ENCODE peak calls at places on chromosomes 13 and 19, in nine cellular contexts. One of them, this sample, is unnamed.

GRCh38 chr13:77289844-77290243 is 37.0 kb downstream of the MYCBP2 start:
- DNase-seq in neural crest cell: no peak
- DNase-seq in osteoblast: no peak
- DNase-seq in activated T-cell treated with anti-CD3 and anti-CD28 coated beads, Interleukin-2, amount 50 U/mL, for 72 hours: no peak
- DNase-seq in NCI-H226: no peak
- DNase-seq in germinal center: no peak
- DNase-seq in LNCaP clone FGC: no peak
- DNase-seq in astrocyte: no peak
- DNase-seq in NCI-H1436: no peak
- DNase-seq in this sample: no peak

GRCh38 chr13:110108348-110109139 is 198.4 kb downstream of the COL4A1 start:
- DNase-seq in neural crest cell: peak; percentile 51
- DNase-seq in osteoblast: peak; percentile 97
- DNase-seq in activated T-cell treated with anti-CD3 and anti-CD28 coated beads, Interleukin-2, amount 50 U/mL, for 72 hours: no peak
- DNase-seq in NCI-H226: peak; percentile 77
- DNase-seq in germinal center: no peak
- DNase-seq in LNCaP clone FGC: peak; percentile 52
- DNase-seq in astrocyte: peak; percentile 78
- DNase-seq in NCI-H1436: peak; percentile 29
- DNase-seq in this sample: peak; percentile 72

GRCh38 chr13:90746230-90746629 is 601.3 kb upstream of the MIR17HG start:
- DNase-seq in neural crest cell: no peak
- DNase-seq in osteoblast: no peak
- DNase-seq in activated T-cell treated with anti-CD3 and anti-CD28 coated beads, Interleukin-2, amount 50 U/mL, for 72 hours: no peak
- DNase-seq in NCI-H226: no peak
- DNase-seq in germinal center: no peak
- DNase-seq in LNCaP clone FGC: no peak
- DNase-seq in astrocyte: no peak
- DNase-seq in NCI-H1436: no peak
- DNase-seq in this sample: no peak

GRCh38 chr13:100088648-100089601 is at the start of gene PCCA:
- DNase-seq in neural crest cell: peak; percentile 98
- DNase-seq in osteoblast: peak; percentile 99
- DNase-seq in activated T-cell treated with anti-CD3 and anti-CD28 coated beads, Interleukin-2, amount 50 U/mL, for 72 hours: peak; percentile 89
- DNase-seq in NCI-H226: peak; percentile 92
- DNase-seq in germinal center: peak; percentile 80
- DNase-seq in LNCaP clone FGC: peak; percentile 61
- DNase-seq in astrocyte: peak; percentile 85
- DNase-seq in NCI-H1436: peak; percentile 74
- DNase-seq in this sample: peak; percentile 79

GRCh38 chr13:98820744-98821371 is 68.4 kb upstream of the SLC15A1 start:
- DNase-seq in neural crest cell: no peak
- DNase-seq in osteoblast: no peak
- DNase-seq in activated T-cell treated with anti-CD3 and anti-CD28 coated beads, Interleukin-2, amount 50 U/mL, for 72 hours: no peak
- DNase-seq in NCI-H226: no peak
- DNase-seq in germinal center: no peak
- DNase-seq in LNCaP clone FGC: no peak
- DNase-seq in astrocyte: no peak
- DNase-seq in NCI-H1436: no peak
- DNase-seq in this sample: no peak

GRCh38 chr19:6091771-6092291 is 18.5 kb downstream of the RFX2 start:
- DNase-seq in neural crest cell: no peak
- DNase-seq in osteoblast: no peak
- DNase-seq in activated T-cell treated with anti-CD3 and anti-CD28 coated beads, Interleukin-2, amount 50 U/mL, for 72 hours: no peak
- DNase-seq in NCI-H226: no peak
- DNase-seq in germinal center: no peak
- DNase-seq in LNCaP clone FGC: no peak
- DNase-seq in astrocyte: peak; percentile 63
- DNase-seq in NCI-H1436: no peak
- DNase-seq in this sample: no peak

GRCh38 chr13:77896977-77897376 is 21.7 kb downstream of the EDNRB start:
- DNase-seq in neural crest cell: no peak
- DNase-seq in osteoblast: no peak
- DNase-seq in activated T-cell treated with anti-CD3 and anti-CD28 coated beads, Interleukin-2, amount 50 U/mL, for 72 hours: no peak
- DNase-seq in NCI-H226: no peak
- DNase-seq in germinal center: no peak
- DNase-seq in LNCaP clone FGC: peak; percentile 26
- DNase-seq in astrocyte: no peak
- DNase-seq in NCI-H1436: no peak
- DNase-seq in this sample: no peak

GRCh38 chr19:9912551-9913236 is 23.6 kb downstream of the OLFM2 start:
- DNase-seq in neural crest cell: no peak
- DNase-seq in osteoblast: peak; percentile 67
- DNase-seq in activated T-cell treated with anti-CD3 and anti-CD28 coated beads, Interleukin-2, amount 50 U/mL, for 72 hours: no peak
- DNase-seq in NCI-H226: no peak
- DNase-seq in germinal center: no peak
- DNase-seq in LNCaP clone FGC: no peak
- DNase-seq in astrocyte: no peak
- DNase-seq in NCI-H1436: no peak
- DNase-seq in this sample: no peak

GRCh38 chr13:70380809-70381208 is 272.6 kb upstream of the KLHL1 start:
- DNase-seq in neural crest cell: no peak
- DNase-seq in osteoblast: no peak
- DNase-seq in activated T-cell treated with anti-CD3 and anti-CD28 coated beads, Interleukin-2, amount 50 U/mL, for 72 hours: no peak
- DNase-seq in NCI-H226: no peak
- DNase-seq in germinal center: no peak
- DNase-seq in LNCaP clone FGC: peak; percentile 83
- DNase-seq in astrocyte: no peak
- DNase-seq in NCI-H1436: no peak
- DNase-seq in this sample: no peak

GRCh38 chr19:1467512-1468273 is 11.3 kb downstream of the C19orf25 start:
- DNase-seq in neural crest cell: no peak
- DNase-seq in osteoblast: no peak
- DNase-seq in activated T-cell treated with anti-CD3 and anti-CD28 coated beads, Interleukin-2, amount 50 U/mL, for 72 hours: no peak
- DNase-seq in NCI-H226: no peak
- DNase-seq in germinal center: no peak
- DNase-seq in LNCaP clone FGC: no peak
- DNase-seq in astrocyte: no peak
- DNase-seq in NCI-H1436: no peak
- DNase-seq in this sample: no peak

GRCh38 chr19:36528921-36529518 is 949 bp upstream of the ZNF260 start:
- DNase-seq in neural crest cell: no peak
- DNase-seq in osteoblast: peak; percentile 63
- DNase-seq in activated T-cell treated with anti-CD3 and anti-CD28 coated beads, Interleukin-2, amount 50 U/mL, for 72 hours: peak; percentile 54
- DNase-seq in NCI-H226: no peak
- DNase-seq in germinal center: peak; percentile 16
- DNase-seq in LNCaP clone FGC: no peak
- DNase-seq in astrocyte: no peak
- DNase-seq in NCI-H1436: no peak
- DNase-seq in this sample: no peak

GRCh38 chr19:33302175-33302973 is at the start of gene CEBPA:
- DNase-seq in neural crest cell: peak; percentile 72
- DNase-seq in osteoblast: peak; percentile 99
- DNase-seq in activated T-cell treated with anti-CD3 and anti-CD28 coated beads, Interleukin-2, amount 50 U/mL, for 72 hours: peak; percentile 75
- DNase-seq in NCI-H226: peak; percentile 74
- DNase-seq in germinal center: peak; percentile 70
- DNase-seq in LNCaP clone FGC: peak; percentile 63
- DNase-seq in astrocyte: peak; percentile 55
- DNase-seq in NCI-H1436: peak; percentile 48
- DNase-seq in this sample: peak; percentile 35

GRCh38 chr13:79404985-79405384 is 1.1 kb downstream of the RBM26 start:
- DNase-seq in neural crest cell: no peak
- DNase-seq in osteoblast: no peak
- DNase-seq in activated T-cell treated with anti-CD3 and anti-CD28 coated beads, Interleukin-2, amount 50 U/mL, for 72 hours: no peak
- DNase-seq in NCI-H226: no peak
- DNase-seq in germinal center: no peak
- DNase-seq in LNCaP clone FGC: no peak
- DNase-seq in astrocyte: no peak
- DNase-seq in NCI-H1436: no peak
- DNase-seq in this sample: no peak

GRCh38 chr13:35855531-35856019 is 275.6 kb downstream of the DCLK1 start:
- DNase-seq in neural crest cell: no peak
- DNase-seq in osteoblast: no peak
- DNase-seq in activated T-cell treated with anti-CD3 and anti-CD28 coated beads, Interleukin-2, amount 50 U/mL, for 72 hours: peak; percentile 4
- DNase-seq in NCI-H226: no peak
- DNase-seq in germinal center: no peak
- DNase-seq in LNCaP clone FGC: no peak
- DNase-seq in astrocyte: peak; percentile 58
- DNase-seq in NCI-H1436: peak; percentile 30
- DNase-seq in this sample: peak; percentile 86

GRCh38 chr13:91280806-91281205 is 66.7 kb upstream of the MIR17HG start:
- DNase-seq in neural crest cell: no peak
- DNase-seq in osteoblast: no peak
- DNase-seq in activated T-cell treated with anti-CD3 and anti-CD28 coated beads, Interleukin-2, amount 50 U/mL, for 72 hours: no peak
- DNase-seq in NCI-H226: peak; percentile 28
- DNase-seq in germinal center: no peak
- DNase-seq in LNCaP clone FGC: peak; percentile 28
- DNase-seq in astrocyte: no peak
- DNase-seq in NCI-H1436: no peak
- DNase-seq in this sample: peak; percentile 17

GRCh38 chr13:109857325-109857724 is 70.9 kb upstream of the IRS2 start:
- DNase-seq in neural crest cell: no peak
- DNase-seq in osteoblast: no peak
- DNase-seq in activated T-cell treated with anti-CD3 and anti-CD28 coated beads, Interleukin-2, amount 50 U/mL, for 72 hours: no peak
- DNase-seq in NCI-H226: no peak
- DNase-seq in germinal center: no peak
- DNase-seq in LNCaP clone FGC: no peak
- DNase-seq in astrocyte: no peak
- DNase-seq in NCI-H1436: no peak
- DNase-seq in this sample: no peak

GRCh38 chr13:89755729-89756492 is 1591.6 kb upstream of the MIR17HG start:
- DNase-seq in neural crest cell: no peak
- DNase-seq in osteoblast: no peak
- DNase-seq in activated T-cell treated with anti-CD3 and anti-CD28 coated beads, Interleukin-2, amount 50 U/mL, for 72 hours: no peak
- DNase-seq in NCI-H226: no peak
- DNase-seq in germinal center: no peak
- DNase-seq in LNCaP clone FGC: no peak
- DNase-seq in astrocyte: no peak
- DNase-seq in NCI-H1436: no peak
- DNase-seq in this sample: no peak

GRCh38 chr19:45200614-45201013 is 22.0 kb downstream of the BLOC1S3 start:
- DNase-seq in neural crest cell: peak; percentile 43
- DNase-seq in osteoblast: peak; percentile 44
- DNase-seq in activated T-cell treated with anti-CD3 and anti-CD28 coated beads, Interleukin-2, amount 50 U/mL, for 72 hours: no peak
- DNase-seq in NCI-H226: peak; percentile 23
- DNase-seq in germinal center: no peak
- DNase-seq in LNCaP clone FGC: no peak
- DNase-seq in astrocyte: no peak
- DNase-seq in NCI-H1436: no peak
- DNase-seq in this sample: no peak

GRCh38 chr19:45781282-45782161 is 768 bp downstream of the DMPK start:
- DNase-seq in neural crest cell: peak; percentile 3
- DNase-seq in osteoblast: peak; percentile 93
- DNase-seq in activated T-cell treated with anti-CD3 and anti-CD28 coated beads, Interleukin-2, amount 50 U/mL, for 72 hours: no peak
- DNase-seq in NCI-H226: no peak
- DNase-seq in germinal center: no peak
- DNase-seq in LNCaP clone FGC: no peak
- DNase-seq in astrocyte: no peak
- DNase-seq in NCI-H1436: peak; percentile 67
- DNase-seq in this sample: peak; percentile 45

GRCh38 chr13:51771418-51772104 is 32.4 kb downstream of the DHRS12 start:
- DNase-seq in neural crest cell: no peak
- DNase-seq in osteoblast: peak; percentile 46
- DNase-seq in activated T-cell treated with anti-CD3 and anti-CD28 coated beads, Interleukin-2, amount 50 U/mL, for 72 hours: no peak
- DNase-seq in NCI-H226: no peak
- DNase-seq in germinal center: no peak
- DNase-seq in LNCaP clone FGC: no peak
- DNase-seq in astrocyte: no peak
- DNase-seq in NCI-H1436: no peak
- DNase-seq in this sample: no peak

This sample was measured in foreskin keratinocyte.